ENCODE peak calls at places on chromosomes 5 and 9, in six cellular contexts. One of them, this sample, is unnamed.

GRCh38 chr9:76562511-76562911 is 103.5 kb downstream of the GCNT1 start:
- DNase-seq in stimulated activated CD8-positive, alpha-beta memory T cell treated with anti-CD3 and anti-CD28 coated beads, Interleukin-12 subunit alpha, Interleukin-12 subunit beta, amount 100 ng/mL, for 1 hour: no peak
- DNase-seq in SW 1271: no peak
- DNase-seq in NCI-H1417: no peak
- DNase-seq in Panc1: no peak
- DNase-seq in T-helper 9 cell: no peak
- DNase-seq in this sample: no peak

GRCh38 chr5:35038891-35039290 is 8.9 kb downstream of the AGXT2 start:
- DNase-seq in T-helper 9 cell: no peak
- DNase-seq in NCI-H1417: no peak
- DNase-seq in SW 1271: no peak
- DNase-seq in Panc1: no peak
- DNase-seq in stimulated activated CD8-positive, alpha-beta memory T cell treated with anti-CD3 and anti-CD28 coated beads, Interleukin-12 subunit alpha, Interleukin-12 subunit beta, amount 100 ng/mL, for 1 hour: no peak
- DNase-seq in this sample: no peak

GRCh38 chr9:91789941-91790340 is 160.1 kb downstream of the ROR2 start:
- DNase-seq in Panc1: no peak
- DNase-seq in NCI-H1417: no peak
- DNase-seq in T-helper 9 cell: no peak
- DNase-seq in SW 1271: no peak
- DNase-seq in stimulated activated CD8-positive, alpha-beta memory T cell treated with anti-CD3 and anti-CD28 coated beads, Interleukin-12 subunit alpha, Interleukin-12 subunit beta, amount 100 ng/mL, for 1 hour: no peak
- DNase-seq in this sample: no peak

GRCh38 chr5:71651554-71651953 is 64.4 kb downstream of the MCCC2 start:
- DNase-seq in T-helper 9 cell: no peak
- DNase-seq in SW 1271: no peak
- DNase-seq in Panc1: no peak
- DNase-seq in stimulated activated CD8-positive, alpha-beta memory T cell treated with anti-CD3 and anti-CD28 coated beads, Interleukin-12 subunit alpha, Interleukin-12 subunit beta, amount 100 ng/mL, for 1 hour: no peak
- DNase-seq in NCI-H1417: no peak
- DNase-seq in this sample: no peak

GRCh38 chr9:96031366-96031824 is 155.9 kb downstream of the ERCC6L2 start:
- DNase-seq in Panc1: no peak
- DNase-seq in stimulated activated CD8-positive, alpha-beta memory T cell treated with anti-CD3 and anti-CD28 coated beads, Interleukin-12 subunit alpha, Interleukin-12 subunit beta, amount 100 ng/mL, for 1 hour: no peak
- DNase-seq in T-helper 9 cell: no peak
- DNase-seq in SW 1271: no peak
- DNase-seq in NCI-H1417: peak
- DNase-seq in this sample: no peak

GRCh38 chr5:96140496-96140895 is 178.8 kb upstream of the ELL2 start:
- DNase-seq in SW 1271: no peak
- DNase-seq in Panc1: no peak
- DNase-seq in T-helper 9 cell: no peak
- DNase-seq in stimulated activated CD8-positive, alpha-beta memory T cell treated with anti-CD3 and anti-CD28 coated beads, Interleukin-12 subunit alpha, Interleukin-12 subunit beta, amount 100 ng/mL, for 1 hour: no peak
- DNase-seq in NCI-H1417: no peak
- DNase-seq in this sample: no peak

GRCh38 chr9:112112941-112113399 is 62.1 kb downstream of the SUSD1 start:
- DNase-seq in T-helper 9 cell: no peak
- DNase-seq in SW 1271: peak
- DNase-seq in Panc1: peak
- DNase-seq in stimulated activated CD8-positive, alpha-beta memory T cell treated with anti-CD3 and anti-CD28 coated beads, Interleukin-12 subunit alpha, Interleukin-12 subunit beta, amount 100 ng/mL, for 1 hour: no peak
- DNase-seq in NCI-H1417: peak
- DNase-seq in this sample: no peak

GRCh38 chr5:84564311-84564710 is 179.6 kb upstream of the EDIL3 start:
- DNase-seq in SW 1271: no peak
- DNase-seq in stimulated activated CD8-positive, alpha-beta memory T cell treated with anti-CD3 and anti-CD28 coated beads, Interleukin-12 subunit alpha, Interleukin-12 subunit beta, amount 100 ng/mL, for 1 hour: no peak
- DNase-seq in NCI-H1417: peak
- DNase-seq in T-helper 9 cell: no peak
- DNase-seq in Panc1: no peak
- DNase-seq in this sample: no peak

GRCh38 chr5:178869577-178869976 is 9.8 kb downstream of the ZNF354B start:
- DNase-seq in T-helper 9 cell: no peak
- DNase-seq in NCI-H1417: no peak
- DNase-seq in Panc1: no peak
- DNase-seq in stimulated activated CD8-positive, alpha-beta memory T cell treated with anti-CD3 and anti-CD28 coated beads, Interleukin-12 subunit alpha, Interleukin-12 subunit beta, amount 100 ng/mL, for 1 hour: no peak
- DNase-seq in SW 1271: no peak
- DNase-seq in this sample: no peak

GRCh38 chr5:106331415-106331814 is 1339.3 kb downstream of the EFNA5 start:
- DNase-seq in NCI-H1417: no peak
- DNase-seq in T-helper 9 cell: no peak
- DNase-seq in SW 1271: no peak
- DNase-seq in stimulated activated CD8-positive, alpha-beta memory T cell treated with anti-CD3 and anti-CD28 coated beads, Interleukin-12 subunit alpha, Interleukin-12 subunit beta, amount 100 ng/mL, for 1 hour: no peak
- DNase-seq in Panc1: no peak
- DNase-seq in this sample: no peak

GRCh38 chr9:77456829-77457437 is 191.2 kb downstream of the GNA14 start:
- DNase-seq in stimulated activated CD8-positive, alpha-beta memory T cell treated with anti-CD3 and anti-CD28 coated beads, Interleukin-12 subunit alpha, Interleukin-12 subunit beta, amount 100 ng/mL, for 1 hour: peak
- DNase-seq in T-helper 9 cell: peak
- DNase-seq in SW 1271: peak
- DNase-seq in Panc1: peak
- DNase-seq in NCI-H1417: peak
- DNase-seq in this sample: peak

GRCh38 chr5:171965740-171966139 is 40.7 kb downstream of the FBXW11 start:
- DNase-seq in SW 1271: no peak
- DNase-seq in T-helper 9 cell: no peak
- DNase-seq in Panc1: no peak
- DNase-seq in NCI-H1417: no peak
- DNase-seq in stimulated activated CD8-positive, alpha-beta memory T cell treated with anti-CD3 and anti-CD28 coated beads, Interleukin-12 subunit alpha, Interleukin-12 subunit beta, amount 100 ng/mL, for 1 hour: no peak
- DNase-seq in this sample: no peak

GRCh38 chr9:113623851-113624485 is 160.4 kb downstream of the RGS3 start:
- DNase-seq in stimulated activated CD8-positive, alpha-beta memory T cell treated with anti-CD3 and anti-CD28 coated beads, Interleukin-12 subunit alpha, Interleukin-12 subunit beta, amount 100 ng/mL, for 1 hour: no peak
- DNase-seq in Panc1: no peak
- DNase-seq in NCI-H1417: no peak
- DNase-seq in T-helper 9 cell: no peak
- DNase-seq in SW 1271: no peak
- DNase-seq in this sample: no peak